ENCODE peak calls at places on chromosomes 1 and 21, in seven cellular contexts. U is vagina, D is stomach, I is aorta, Z is K562, H is colonic mucosa, X is breast epithelium. E is an unnamed sample.

GRCh38 chr1:13781907-13782633 is 82.1 kb downstream of the PRDM2 start:
- DNase-seq in U (no peak), D (no peak), I (peak; percentile 58), Z (no peak), H (no peak), X (no peak), E (no peak)

GRCh38 chr21:42385619-42386018 is 10.2 kb downstream of the TMPRSS3 start:
- DNase-seq in U (no peak), D (no peak), I (no peak), Z (no peak), H (no peak), X (no peak), E (no peak)

GRCh38 chr21:30718239-30718909 is at the start of gene KRTAP21-3:
- DNase-seq in U (no peak), D (no peak), I (no peak), Z (no peak), H (no peak), X (no peak), E (no peak)

GRCh38 chr1:108141604-108142003 is 58.5 kb downstream of the SLC25A24 start:
- DNase-seq in U (no peak), D (no peak), I (no peak), Z (no peak), H (no peak), X (no peak), E (no peak)

GRCh38 chr1:42128984-42129383 is 24.2 kb upstream of the GUCA2B start:
- DNase-seq in U (no peak), D (no peak), I (no peak), Z (no peak), H (no peak), X (no peak), E (no peak)

GRCh38 chr1:21342961-21343838 is 52.9 kb upstream of the ECE1 start:
- DNase-seq in U (no peak), D (no peak), I (no peak), Z (no peak), H (no peak), X (no peak), E (peak; percentile 57)

GRCh38 chr21:45263534-45263933 is 24.2 kb downstream of the POFUT2 start:
- DNase-seq in U (no peak), D (peak; percentile 16), I (no peak), Z (no peak), H (peak; percentile 12), X (peak; percentile 19), E (no peak)

GRCh38 chr1:111193712-111194480 is 6.5 kb downstream of the DENND2D start:
- DNase-seq in U (no peak), D (no peak), I (no peak), Z (no peak), H (peak; percentile 61), X (no peak), E (peak; percentile 54)

GRCh38 chr1:104946558-104947210 is 1197.0 kb downstream of the AMY1C start:
- DNase-seq in U (no peak), D (no peak), I (no peak), Z (no peak), H (no peak), X (no peak), E (no peak)

GRCh38 chr1:171643156-171643555 is 9.3 kb downstream of the MYOC start:
- DNase-seq in U (no peak), D (no peak), I (no peak), Z (no peak), H (no peak), X (no peak), E (no peak)

GRCh38 chr21:23899561-23899960 is 1707.7 kb downstream of the MRPL39 start:
- DNase-seq in U (no peak), D (no peak), I (no peak), Z (no peak), H (no peak), X (no peak), E (no peak)

GRCh38 chr1:118960567-118961136 is 27.5 kb downstream of the TBX15 start:
- DNase-seq in U (no peak), D (peak; percentile 49), I (no peak), Z (no peak), H (peak; percentile 62), X (no peak), E (peak; percentile 98)

GRCh38 chr1:6601049-6601864 is 1.4 kb downstream of the KLHL21 start:
- DNase-seq in U (peak; percentile 99), D (peak; percentile 83), I (peak; percentile 90), Z (peak; percentile 67), H (peak; percentile 86), X (peak; percentile 78), E (peak; percentile 78)

GRCh38 chr1:64756770-64757169 is 11.9 kb downstream of the RAVER2 start:
- DNase-seq in U (no peak), D (no peak), I (no peak), Z (no peak), H (no peak), X (no peak), E (no peak)

GRCh38 chr1:103496014-103496635 is 29.4 kb upstream of the RNPC3 start:
- DNase-seq in U (no peak), D (no peak), I (no peak), Z (no peak), H (no peak), X (no peak), E (no peak)

GRCh38 chr1:109514846-109515245 is 5.3 kb upstream of the AMIGO1 start:
- DNase-seq in U (no peak), D (no peak), I (no peak), Z (no peak), H (no peak), X (no peak), E (no peak)

GRCh38 chr1:210351496-210351895 is 22.8 kb downstream of the HHAT start:
- DNase-seq in U (no peak), D (no peak), I (no peak), Z (no peak), H (no peak), X (no peak), E (no peak)

GRCh38 chr1:210352575-210352974 is 23.9 kb downstream of the HHAT start:
- DNase-seq in U (no peak), D (no peak), I (no peak), Z (no peak), H (no peak), X (no peak), E (no peak)

GRCh38 chr1:210344706-210345105 is 16.0 kb downstream of the HHAT start:
- DNase-seq in U (no peak), D (no peak), I (no peak), Z (no peak), H (no peak), X (no peak), E (no peak)

GRCh38 chr1:210342986-210343780 is 14.5 kb downstream of the HHAT start:
- DNase-seq in U (peak; percentile 9), D (no peak), I (no peak), Z (no peak), H (no peak), X (no peak), E (peak; percentile 45)

GRCh38 chr1:210347112-210347511 is 18.4 kb downstream of the HHAT start:
- DNase-seq in U (no peak), D (no peak), I (no peak), Z (no peak), H (no peak), X (no peak), E (no peak)
- H3K4me1 ChIP-seq in U (peaks cover 14% of the 10 kb centered on the region), D (no peaks in the 10 kb centered on the region), I (peaks cover 3% of the 10 kb centered on the region), Z (no peaks in the 10 kb centered on the region), H (no peaks in the 10 kb centered on the region), X (no peaks in the 10 kb centered on the region), E (no peaks in the 10 kb centered on the region)

GRCh38 chr1:3065396-3065795 is 3.6 kb upstream of the PRDM16 start:
- DNase-seq in U (no peak), D (peak; percentile 23), I (no peak), Z (no peak), H (no peak), X (no peak), E (no peak)

GRCh38 chr1:3066250-3066711 is 2.7 kb upstream of the PRDM16 start:
- DNase-seq in U (no peak), D (peak; percentile 81), I (peak; percentile 70), Z (no peak), H (no peak), X (no peak), E (peak; percentile 76)

GRCh38 chr1:3064901-3065300 is 4.1 kb upstream of the PRDM16 start:
- DNase-seq in U (no peak), D (peak; percentile 24), I (no peak), Z (no peak), H (no peak), X (peak; percentile 33), E (no peak)

GRCh38 chr1:3066826-3067225 is 2.2 kb upstream of the PRDM16 start:
- DNase-seq in U (no peak), D (no peak), I (no peak), Z (no peak), H (no peak), X (no peak), E (peak; percentile 9)

GRCh38 chr1:3065797-3066196 is 3.2 kb upstream of the PRDM16 start:
- DNase-seq in U (no peak), D (no peak), I (no peak), Z (no peak), H (no peak), X (peak; percentile 39), E (no peak)
- H3K27ac ChIP-seq in U (no peak overlapping the region), D (peak overlapping the region; percentile 97), I (no peak overlapping the region), Z (no peak overlapping the region), H (no peak overlapping the region), X (no peak overlapping the region), E (no peak overlapping the region)

GRCh38 chr1:161884475-161884874 is 118.4 kb downstream of the ATF6 start:
- DNase-seq in U (no peak), D (no peak), I (no peak), Z (no peak), H (no peak), X (no peak), E (no peak)
- H3K4me3 ChIP-seq in U (no peak overlapping the region), D (no peak overlapping the region), I (no peak overlapping the region), Z (no peak overlapping the region), H (no peak overlapping the region), X (peak overlapping the region; percentile 20), E (no peak overlapping the region)

GRCh38 chr1:116560704-116561490 is 9.9 kb downstream of the CD58 start:
- DNase-seq in U (no peak), D (no peak), I (no peak), Z (no peak), H (no peak), X (no peak), E (no peak)

GRCh38 chr1:116559304-116559761 is 11.5 kb downstream of the CD58 start:
- DNase-seq in U (no peak), D (no peak), I (no peak), Z (no peak), H (no peak), X (no peak), E (peak; percentile 73)

GRCh38 chr1:116557323-116557878 is 13.4 kb downstream of the CD58 start:
- DNase-seq in U (no peak), D (no peak), I (no peak), Z (no peak), H (no peak), X (no peak), E (no peak)

GRCh38 chr1:116556289-116557006 is 14.4 kb downstream of the CD58 start:
- DNase-seq in U (no peak), D (peak; percentile 68), I (peak; percentile 86), Z (peak; percentile 58), H (peak; percentile 84), X (no peak), E (peak; percentile 92)

DNA sequence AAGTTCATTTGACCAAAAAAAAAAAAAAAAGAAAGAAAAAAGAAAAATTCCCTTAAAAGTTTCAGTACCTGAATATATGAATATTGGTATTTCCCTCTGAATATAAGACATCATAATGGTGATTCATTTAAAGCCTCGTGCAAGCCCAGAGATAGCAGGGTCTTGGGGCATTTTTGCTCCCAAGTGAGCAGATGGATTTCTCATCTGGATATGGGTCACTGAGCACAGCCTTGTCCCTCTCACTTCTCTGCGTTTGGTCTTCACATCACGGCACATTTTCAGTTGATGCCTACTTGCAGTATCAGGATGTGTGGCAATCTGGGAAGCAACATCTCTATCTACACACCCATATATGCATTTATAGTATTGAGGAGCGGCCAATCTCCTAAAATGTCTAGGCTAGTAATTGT is 12.7 kb downstream of the CD58 start:
- DNase-seq in U (no peak), D (no peak), I (no peak), Z (no peak), H (no peak), X (no peak), E (no peak)
- H3K4me1 ChIP-seq in U (peaks cover 17% of the 10 kb centered on the region), D (peaks cover 5% of the 10 kb centered on the region), I (no peaks in the 10 kb centered on the region), Z (peaks cover 16% of the 10 kb centered on the region), H (no peaks in the 10 kb centered on the region), X (no peaks in the 10 kb centered on the region), E (peaks cover 12% of the 10 kb centered on the region)

E was measured in small intestine.